ENCODE peak calls at places on chromosomes 1 and 21, in five cellular contexts. H, J, F, V and P are unnamed samples.

GRCh38 chr1:221397141-221397540 is 344.7 kb downstream of the DUSP10 start:
- DNase-seq in F (no peak), H (no peak), J (no peak), V (no peak), P (no peak)

GRCh38 chr1:183243190-183244065 is 57.4 kb downstream of the LAMC2 start:
- DNase-seq in H (no peak), J (no peak), F (no peak), V (no peak), P (no peak)

GRCh38 chr1:94697839-94698238 is 122.3 kb upstream of the SLC44A3 start:
- DNase-seq in H (no peak), V (no peak), F (no peak), J (no peak), P (no peak)

GRCh38 chr21:43631411-43632107 is 27.7 kb downstream of the HSF2BP start:
- DNase-seq in F (no peak), V (no peak), H (no peak), J (no peak), P (no peak)

GRCh38 chr1:246705368-246705767 is 18.8 kb upstream of the SCCPDH start:
- DNase-seq in F (peak), H (peak), J (no peak), V (peak), P (peak)

GRCh38 chr21:17512245-17513213 is at the start of gene CXADR:
- DNase-seq in J (peak), V (no peak), H (no peak), F (peak), P (peak)

GRCh38 chr1:214658785-214659184 is 55.8 kb downstream of the CENPF start:
- DNase-seq in F (no peak), V (no peak), J (peak), H (peak), P (no peak)

GRCh38 chr1:19096036-19096833 is 113.8 kb downstream of the UBR4 start:
- DNase-seq in V (no peak), F (no peak), J (peak), H (peak), P (peak)

GRCh38 chr1:67948155-67949075 is 102.0 kb downstream of the DIRAS3 start:
- DNase-seq in J (no peak), V (peak), H (peak), F (no peak), P (no peak)

GRCh38 chr1:69523032-69523431 is 44.7 kb upstream of the LRRC7 start:
- DNase-seq in F (peak), J (no peak), V (peak), H (peak), P (no peak)

GRCh38 chr1:157104598-157105293 is 5.1 kb upstream of the ETV3L start:
- DNase-seq in H (peak), F (peak), J (no peak), V (no peak), P (no peak)

GRCh38 chr1:20426923-20427322 is 59.1 kb downstream of the CAMK2N1 start:
- DNase-seq in H (peak), F (peak), J (no peak), V (peak), P (peak)

GRCh38 chr1:6603424-6603850 is 768 bp upstream of the KLHL21 start:
- DNase-seq in J (peak), H (peak), V (no peak), F (no peak), P (peak)

GRCh38 chr1:85179517-85179916 is 21.3 kb downstream of the SYDE2 start:
- DNase-seq in V (no peak), F (no peak), J (no peak), H (no peak), P (no peak)

GRCh38 chr1:183331095-183331742 is 87.0 kb downstream of the NMNAT2 start:
- DNase-seq in V (no peak), J (peak), H (no peak), F (no peak), P (no peak)

GRCh38 chr1:170590921-170591705 is 59.1 kb downstream of the GORAB start:
- DNase-seq in J (no peak), H (no peak), V (no peak), F (no peak), P (no peak)

GRCh38 chr1:184791199-184791935 is 36.7 kb upstream of the EDEM3 start:
- DNase-seq in H (peak), J (no peak), V (peak), F (peak), P (no peak)

GRCh38 chr1:1357871-1358432 is 403 bp downstream of the MXRA8 start:
- DNase-seq in V (no peak), H (peak), J (no peak), F (peak), P (no peak)

GRCh38 chr1:79262745-79263258 is 256.3 kb upstream of the ADGRL4 start:
- DNase-seq in F (no peak), J (no peak), V (no peak), H (no peak), P (no peak)

GRCh38 chr1:159925713-159926066 is 383 bp upstream of the TAGLN2 start:
- DNase-seq in H (no peak), V (no peak), J (no peak), F (no peak), P (no peak)

GRCh38 chr1:42085596-42085995 is 67.6 kb upstream of the GUCA2B start:
- DNase-seq in V (peak), F (no peak), J (no peak), H (peak), P (no peak)

GRCh38 chr21:33761104-33762036 is 119.1 kb downstream of the ITSN1 start:
- DNase-seq in H (peak), J (peak), V (peak), F (peak), P (peak)

GRCh38 chr1:109040627-109041613 is 982 bp downstream of the WDR47 start:
- DNase-seq in F (peak), V (no peak), H (no peak), J (peak), P (no peak)

GRCh38 chr1:193662030-193662429 is 475.6 kb upstream of the B3GALT2 start:
- DNase-seq in H (peak), J (no peak), V (no peak), F (no peak), P (no peak)

GRCh38 chr1:36239941-36240637 is 15.8 kb downstream of the THRAP3 start:
- DNase-seq in V (no peak), H (peak), F (peak), J (peak), P (no peak)

GRCh38 chr1:211653907-211654553 is 21.4 kb downstream of the NEK2 start:
- DNase-seq in V (no peak), F (peak), J (no peak), H (peak), P (no peak)

GRCh38 chr1:7842517-7842916 is 10.3 kb downstream of the UTS2 start:
- DNase-seq in F (no peak), H (no peak), J (no peak), V (no peak), P (no peak)

GRCh38 chr1:234659538-234659937 is 49.6 kb upstream of the IRF2BP2 start:
- DNase-seq in J (no peak), H (peak), F (peak), V (no peak), P (no peak)

GRCh38 chr1:237570530-237570929 is 320.2 kb downstream of the ZP4 start:
- DNase-seq in F (no peak), V (no peak), J (no peak), H (no peak), P (no peak)

GRCh38 chr1:228684609-228685008 is 50.7 kb upstream of the RHOU start:
- DNase-seq in F (no peak), J (no peak), H (no peak), V (no peak), P (no peak)

GRCh38 chr1:162987866-162988265 is 81.3 kb upstream of the RGS4 start:
- DNase-seq in H (peak), V (no peak), J (no peak), F (no peak), P (peak)

GRCh38 chr1:185317886-185318310 is 855 bp upstream of the IVNS1ABP start:
- DNase-seq in F (peak), J (peak), H (no peak), V (no peak), P (no peak)

GRCh38 chr1:12472798-12473551 is 145.0 kb downstream of the DHRS3 start:
- DNase-seq in V (no peak), F (no peak), J (peak), H (no peak), P (no peak)

GRCh38 chr1:159088050-159088449 is 11.5 kb upstream of the AIM2 start:
- DNase-seq in F (peak), V (peak), H (peak), J (no peak), P (peak)

GRCh38 chr1:111599781-111600180 is 19.8 kb upstream of the RAP1A start:
- DNase-seq in J (no peak), H (no peak), F (no peak), V (no peak), P (no peak)

GRCh38 chr1:155324717-155325595 is 4.3 kb downstream of the RUSC1 start:
- DNase-seq in J (peak), H (peak), F (peak), V (no peak), P (no peak)
- TF ChIP-seq CTCF in J (peak), H (peak), F (peak), V (peak), P (peak)

GRCh38 chr1:28773105-28773504 is 36.4 kb downstream of the YTHDF2 start:
- DNase-seq in F (no peak), V (no peak), H (no peak), J (no peak), P (no peak)

GRCh38 chr1:28779751-28780150 is 32.2 kb upstream of the OPRD1 start:
- DNase-seq in H (no peak), J (no peak), F (no peak), V (no peak), P (no peak)

GRCh38 chr1:28778021-28778420 is 33.9 kb upstream of the OPRD1 start:
- DNase-seq in H (no peak), F (peak), V (no peak), J (no peak), P (no peak)

GRCh38 chr1:28776341-28776740 is 35.6 kb upstream of the OPRD1 start:
- DNase-seq in J (no peak), V (no peak), F (no peak), H (no peak), P (no peak)

GRCh38 chr1:28775121-28775942 is 36.6 kb upstream of the OPRD1 start:
- DNase-seq in F (peak), V (no peak), J (no peak), H (peak), P (peak)
- H3K4me3 ChIP-seq in F (peak), V (peak), J (no peak), H (no peak), P (peak)

DNA sequence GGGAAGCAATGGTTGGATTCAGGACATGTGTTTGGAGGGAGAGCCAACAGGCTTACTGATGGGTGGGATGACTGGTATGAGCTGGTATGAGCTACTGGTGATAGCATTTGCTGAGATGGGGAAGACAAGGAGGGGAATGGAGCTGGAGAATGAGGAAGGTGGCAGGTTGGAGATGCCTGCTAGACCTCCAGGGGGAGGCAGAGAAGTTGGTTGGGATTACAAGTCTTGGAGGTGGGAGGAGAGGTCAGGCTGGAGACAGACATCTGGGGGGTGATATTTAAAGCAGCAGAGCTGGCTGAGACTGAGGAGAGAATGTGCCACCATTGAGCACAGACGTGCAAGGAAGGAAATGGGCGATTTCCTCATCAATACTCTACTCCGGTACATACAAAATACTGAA is 31.8 kb upstream of the ENO1 start:
- DNase-seq in V (no peak), H (no peak), J (no peak), F (peak), P (no peak)
- TF ChIP-seq CTCF in V (no peak), H (no peak), J (no peak), F (no peak), P (no peak)

GRCh38 chr1:83887483-83887882 is 111.4 kb downstream of the TTLL7 start:
- DNase-seq in H (no peak), F (no peak), V (no peak), J (no peak), P (no peak)

GRCh38 chr1:83883979-83884378 is 115.0 kb downstream of the TTLL7 start:
- DNase-seq in F (no peak), H (peak), V (no peak), J (no peak), P (no peak)

DNA sequence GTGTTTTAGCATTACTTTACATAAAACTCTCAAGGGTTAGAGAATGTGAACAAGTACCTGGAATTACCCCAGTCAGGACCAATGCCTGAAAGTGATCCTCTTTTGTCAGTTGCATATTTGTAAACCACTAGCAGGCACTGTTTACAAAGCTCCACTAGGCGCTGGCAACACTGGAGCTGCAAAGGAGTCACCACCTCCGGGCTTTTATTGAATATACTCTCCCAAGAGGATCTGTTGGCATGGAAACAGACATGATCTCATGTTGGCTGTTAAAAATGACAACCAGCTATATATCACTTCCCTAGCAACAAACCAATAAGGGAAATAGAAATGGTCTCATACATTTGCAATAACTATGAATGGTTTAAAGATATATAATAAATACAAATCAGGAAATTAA is 116.0 kb downstream of the TTLL7 start:
- DNase-seq in H (peak), F (no peak), V (no peak), J (no peak), P (no peak)
- H3K4me3 ChIP-seq in H (no peak), F (no peak), V (no peak), J (no peak), P (no peak)

DNA sequence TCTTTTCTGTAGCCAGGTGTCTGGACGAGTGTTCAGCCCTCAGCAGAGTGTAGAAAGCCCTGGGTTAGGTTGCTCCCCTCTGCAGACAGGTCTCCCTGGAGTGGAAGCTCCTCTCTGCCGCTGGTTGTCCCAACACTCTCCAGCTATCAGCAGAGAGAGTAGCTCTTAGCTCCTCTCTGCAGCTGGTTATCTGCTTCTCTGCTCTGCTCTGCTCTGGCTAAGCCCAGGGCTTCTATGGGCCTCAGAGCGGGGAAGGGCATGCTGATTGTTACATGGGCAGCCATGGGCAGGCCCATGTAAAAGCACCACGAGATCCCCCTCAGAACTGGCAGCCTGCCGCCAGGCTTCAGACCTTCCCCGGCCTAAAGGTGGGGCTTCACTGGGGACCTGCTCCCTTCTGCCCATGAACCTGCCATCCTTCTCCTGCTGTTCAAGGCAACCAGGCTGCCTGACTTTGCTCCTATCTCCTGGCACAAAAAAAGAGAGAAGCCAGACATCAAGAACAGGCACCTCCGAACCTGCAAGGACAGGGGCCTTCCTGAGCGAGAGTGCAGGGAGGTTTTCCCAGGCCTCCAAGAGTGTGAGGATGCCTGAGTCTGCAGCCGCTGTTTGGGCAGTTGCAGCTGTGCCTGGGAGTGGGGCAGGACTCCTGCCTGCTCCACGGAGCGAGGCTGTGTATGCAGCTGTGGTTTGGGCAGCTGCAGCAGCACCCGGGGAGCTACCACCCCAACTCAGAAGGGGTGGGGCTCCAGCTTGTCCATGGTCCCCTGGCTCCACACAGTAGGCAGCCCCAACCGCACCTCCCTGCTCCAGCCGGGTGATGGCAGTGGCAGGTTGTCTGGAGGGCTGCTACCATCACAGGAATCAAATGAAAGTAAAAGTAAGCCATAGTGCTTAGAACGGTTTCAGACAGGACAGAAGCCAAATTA is 973.7 kb downstream of the LTN1 start:
- DNase-seq in V (no peak), H (peak), F (peak), J (peak), P (no peak)
- TF ChIP-seq CTCF in V (no peak), H (peak), F (peak), J (peak), P (no peak)

GRCh38 chr1:9503001-9503675 is 36.1 kb upstream of the SLC25A33 start:
- DNase-seq in J (peak), F (no peak), V (no peak), H (no peak), P (no peak)
- H3K4me3 ChIP-seq in J (no peak), F (no peak), V (no peak), H (no peak), P (no peak)

DNA sequence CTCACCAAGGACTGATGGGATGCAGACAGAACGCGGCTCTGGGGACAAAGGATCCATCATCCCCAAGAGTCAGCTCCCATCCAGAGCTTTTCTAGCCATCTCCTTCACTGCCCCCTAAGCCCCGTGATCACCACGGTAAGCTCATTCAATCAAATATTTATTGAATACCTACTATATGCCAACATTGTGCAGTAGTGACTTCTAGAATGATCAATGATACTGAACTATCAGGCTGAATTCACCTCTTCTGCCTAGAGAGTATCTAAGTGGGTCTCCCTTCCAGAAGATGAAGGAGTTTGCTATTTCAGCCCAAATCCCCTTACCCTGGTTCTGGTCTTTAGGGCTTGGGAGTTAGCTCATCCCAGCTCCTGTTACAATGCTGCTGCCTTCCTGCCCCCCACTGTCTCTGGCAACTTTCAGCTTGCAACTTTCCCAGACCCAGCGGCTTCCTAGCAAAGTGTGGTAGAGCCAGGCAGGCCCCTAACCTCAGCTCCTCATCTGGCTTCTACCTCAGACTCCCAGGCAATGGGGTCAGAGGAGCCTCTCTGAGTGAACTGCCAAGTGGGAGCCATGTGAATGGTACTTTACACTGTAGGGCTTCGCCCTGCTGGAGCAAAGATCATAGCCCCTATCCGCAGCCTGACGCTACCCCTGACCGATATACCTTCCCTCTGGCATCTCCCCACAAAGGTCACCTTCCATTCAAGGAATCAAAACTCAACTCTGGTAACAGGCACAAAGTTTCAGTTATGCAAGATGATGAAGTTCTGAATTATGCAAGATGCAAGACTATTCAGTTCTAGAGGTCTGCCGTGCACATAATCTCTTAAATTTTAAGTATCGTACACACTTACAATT is 20.9 kb downstream of the TMEM53 start:
- DNase-seq in V (no peak), J (no peak), H (no peak), F (peak), P (no peak)
- TF ChIP-seq CTCF in V (no peak), J (no peak), H (no peak), F (no peak), P (no peak)

GRCh38 chr1:200226268-200226968 is 183.4 kb downstream of the ZNF281 start:
- DNase-seq in V (no peak), J (no peak), H (peak), F (no peak), P (no peak)
- H3K4me3 ChIP-seq in V (no peak), J (no peak), H (no peak), F (no peak), P (no peak)